ENCODE peak calls at places on chromosomes 12 and 14, in six cellular contexts. M, D, H, N, I and V are unnamed samples.

GRCh38 chr12:131164096-131164872 is 210.6 kb downstream of the ADGRD1 start:
- DNase-seq in H (no peak), N (no peak), D (no peak), M (no peak), I (no peak), V (no peak)

GRCh38 chr14:103626150-103626850 is 2.7 kb upstream of the KLC1 start:
- DNase-seq in M (no peak), D (no peak), N (no peak), H (no peak), I (no peak), V (no peak)

GRCh38 chr12:37543131-37543965 is 773.2 kb upstream of the ALG10B start:
- DNase-seq in H (no peak), N (no peak), I (no peak), M (no peak), D (peak), V (no peak)

GRCh38 chr12:32548691-32549412 is 130.2 kb upstream of the DNM1L start:
- DNase-seq in N (peak), I (no peak), M (no peak), H (peak), D (no peak), V (no peak)

GRCh38 chr14:50533806-50534205 is 1.4 kb upstream of the MAP4K5 start:
- DNase-seq in D (no peak), M (no peak), I (no peak), H (peak), N (no peak), V (no peak)

GRCh38 chr14:54300881-54301280 is 95.9 kb upstream of the CDKN3 start:
- DNase-seq in N (no peak), M (no peak), I (no peak), D (no peak), H (no peak), V (no peak)

GRCh38 chr12:10190558-10191388 is 11.9 kb downstream of the TMEM52B start:
- DNase-seq in H (peak), D (no peak), I (peak), N (peak), M (peak), V (peak)

GRCh38 chr12:102095677-102096263 is 24.1 kb downstream of the NUP37 start:
- DNase-seq in M (peak), I (no peak), N (no peak), D (peak), H (peak), V (peak)

GRCh38 chr12:18753481-18754117 is 15.7 kb downstream of the CAPZA3 start:
- DNase-seq in N (no peak), D (no peak), H (no peak), I (no peak), M (no peak), V (no peak)

GRCh38 chr12:53749986-53750811 is 1.6 kb downstream of the CISTR start:
- DNase-seq in D (peak), H (no peak), I (no peak), M (no peak), N (no peak), V (no peak)

GRCh38 chr12:95908573-95908972 is 33.8 kb downstream of the CCDC38 start:
- DNase-seq in I (no peak), M (no peak), N (no peak), D (no peak), H (no peak), V (no peak)

GRCh38 chr14:99794156-99794780 is 1.1 kb downstream of the EML1 start:
- DNase-seq in D (no peak), I (no peak), M (no peak), N (no peak), H (no peak), V (no peak)

GRCh38 chr14:34912182-34912581 is 37.0 kb upstream of the BAZ1A start:
- DNase-seq in D (no peak), N (no peak), M (no peak), I (no peak), H (no peak), V (no peak)

GRCh38 chr12:70360218-70360617 is 5.9 kb upstream of the KCNMB4 start:
- DNase-seq in I (no peak), H (no peak), M (no peak), D (no peak), N (no peak), V (no peak)

GRCh38 chr12:21558100-21558679 is 32.1 kb downstream of the SPX start:
- DNase-seq in N (no peak), H (no peak), D (no peak), M (no peak), I (no peak), V (no peak)

GRCh38 chr14:71271166-71271945 is 364.1 kb downstream of the PCNX1 start:
- DNase-seq in M (no peak), I (no peak), D (no peak), H (no peak), N (no peak), V (no peak)

GRCh38 chr12:44127966-44128365 is 292.1 kb downstream of the TMEM117 start:
- DNase-seq in I (no peak), H (no peak), N (no peak), M (no peak), D (no peak), V (no peak)

GRCh38 chr12:49413796-49414195 is 46.5 kb downstream of the SPATS2 start:
- DNase-seq in I (no peak), M (no peak), H (no peak), D (no peak), N (no peak), V (no peak)

GRCh38 chr12:93093243-93093642 is 164.1 kb upstream of the EEA1 start:
- DNase-seq in H (no peak), N (no peak), D (no peak), I (no peak), M (no peak), V (no peak)

GRCh38 chr12:111311011-111311410 is 57.9 kb downstream of the PHETA1 start:
- DNase-seq in I (no peak), M (no peak), N (no peak), D (no peak), H (no peak), V (no peak)

GRCh38 chr12:42450248-42450647 is 124.3 kb downstream of the PPHLN1 start:
- DNase-seq in H (peak), D (peak), I (no peak), N (peak), M (no peak), V (no peak)

GRCh38 chr12:50214018-50214417 is 46.8 kb upstream of the CERS5 start:
- DNase-seq in N (no peak), M (no peak), H (no peak), I (no peak), D (no peak), V (no peak)

GRCh38 chr12:48037267-48037915 is 33.1 kb upstream of the COL2A1 start:
- DNase-seq in N (no peak), M (no peak), D (no peak), H (no peak), I (no peak), V (no peak)

GRCh38 chr12:123064885-123065619 is 84.6 kb downstream of the ARL6IP4 start:
- DNase-seq in D (no peak), H (no peak), N (no peak), I (no peak), M (no peak), V (peak)

GRCh38 chr14:49593016-49593415 is 5.7 kb upstream of the LRR1 start:
- DNase-seq in H (no peak), M (no peak), D (no peak), N (no peak), I (no peak), V (no peak)

GRCh38 chr14:78135450-78135891 is 34.7 kb upstream of the NRXN3 start:
- DNase-seq in N (no peak), H (peak), D (no peak), M (no peak), I (no peak), V (no peak)

GRCh38 chr12:38904932-38905479 is 385 bp downstream of the CPNE8 start:
- DNase-seq in I (peak), D (no peak), H (peak), N (peak), M (peak), V (peak)

GRCh38 chr12:76883151-76883550 is 4.3 kb upstream of the CSRP2 start:
- DNase-seq in N (no peak), I (no peak), H (peak), D (no peak), M (no peak), V (no peak)

GRCh38 chr12:65602579-65603295 is 221.5 kb upstream of the HMGA2 start:
- DNase-seq in H (peak), N (peak), I (no peak), D (no peak), M (peak), V (peak)

GRCh38 chr12:13250416-13250815 is 53.9 kb downstream of the EMP1 start:
- DNase-seq in I (no peak), D (no peak), H (peak), N (no peak), M (no peak), V (peak)

GRCh38 chr12:122961551-122962329 is 4.5 kb downstream of the ABCB9 start:
- DNase-seq in D (peak), N (no peak), H (no peak), M (no peak), I (no peak), V (no peak)

GRCh38 chr12:116525418-116526001 is 33.7 kb upstream of the MAP1LC3B2 start:
- DNase-seq in D (no peak), N (peak), H (peak), I (no peak), M (no peak), V (peak)

GRCh38 chr14:86646688-86647687 is 1117.0 kb downstream of the FLRT2 start:
- DNase-seq in I (no peak), H (peak), M (no peak), N (no peak), D (no peak), V (no peak)

GRCh38 chr12:116012757-116013156 is 264.7 kb downstream of the MED13L start:
- DNase-seq in D (no peak), H (no peak), M (no peak), N (no peak), I (no peak), V (no peak)

GRCh38 chr12:123801573-123802178 is 39.6 kb downstream of the DNAH10 start:
- DNase-seq in N (no peak), M (no peak), H (peak), I (no peak), D (no peak), V (no peak)